ENCODE peak calls at places on chromosomes 1 and 21, in eight cellular contexts. One of them, this sample, is unnamed.

GRCh38 chr1:9929431-9930385 is 13.5 kb downstream of the LZIC start:
- DNase-seq in GM10248: no peak
- DNase-seq in astrocyte of the cerebellum: no peak
- DNase-seq in cardiac fibroblast: no peak
- DNase-seq in psoas muscle: no peak
- DNase-seq in omental fat pad: no peak
- DNase-seq in fibroblast of lung: no peak
- DNase-seq in keratinocyte: no peak
- DNase-seq in this sample: no peak

GRCh38 chr1:45172015-45172414 is 34.4 kb downstream of the ZSWIM5 start:
- DNase-seq in GM10248: no peak
- DNase-seq in astrocyte of the cerebellum: no peak
- DNase-seq in cardiac fibroblast: peak
- DNase-seq in psoas muscle: no peak
- DNase-seq in omental fat pad: no peak
- DNase-seq in fibroblast of lung: no peak
- DNase-seq in keratinocyte: no peak
- DNase-seq in this sample: no peak

GRCh38 chr1:17198476-17199258 is 6.3 kb upstream of the PADI1 start:
- DNase-seq in GM10248: no peak
- DNase-seq in astrocyte of the cerebellum: no peak
- DNase-seq in cardiac fibroblast: peak
- DNase-seq in psoas muscle: peak
- DNase-seq in omental fat pad: no peak
- DNase-seq in fibroblast of lung: peak
- DNase-seq in keratinocyte: no peak
- DNase-seq in this sample: no peak

GRCh38 chr21:26686278-26686677 is 113.2 kb upstream of the CYYR1 start:
- DNase-seq in GM10248: no peak
- DNase-seq in astrocyte of the cerebellum: peak
- DNase-seq in cardiac fibroblast: peak
- DNase-seq in psoas muscle: no peak
- DNase-seq in omental fat pad: no peak
- DNase-seq in fibroblast of lung: no peak
- DNase-seq in keratinocyte: no peak
- DNase-seq in this sample: peak

GRCh38 chr1:91900538-91900937 is 14.6 kb upstream of the TGFBR3 start:
- DNase-seq in GM10248: no peak
- DNase-seq in astrocyte of the cerebellum: peak
- DNase-seq in cardiac fibroblast: peak
- DNase-seq in psoas muscle: no peak
- DNase-seq in omental fat pad: no peak
- DNase-seq in fibroblast of lung: peak
- DNase-seq in keratinocyte: no peak
- DNase-seq in this sample: no peak

GRCh38 chr1:55481634-55482033 is 266.5 kb upstream of the USP24 start:
- DNase-seq in GM10248: no peak
- DNase-seq in astrocyte of the cerebellum: no peak
- DNase-seq in cardiac fibroblast: no peak
- DNase-seq in psoas muscle: no peak
- DNase-seq in omental fat pad: no peak
- DNase-seq in fibroblast of lung: peak
- DNase-seq in keratinocyte: no peak
- DNase-seq in this sample: no peak

GRCh38 chr1:73783367-73783766 is 414.6 kb downstream of the LRRIQ3 start:
- DNase-seq in GM10248: no peak
- DNase-seq in astrocyte of the cerebellum: no peak
- DNase-seq in cardiac fibroblast: no peak
- DNase-seq in psoas muscle: no peak
- DNase-seq in omental fat pad: no peak
- DNase-seq in fibroblast of lung: no peak
- DNase-seq in keratinocyte: no peak
- DNase-seq in this sample: no peak

GRCh38 chr1:217096200-217096599 is 373.0 kb upstream of the ESRRG start:
- DNase-seq in GM10248: no peak
- DNase-seq in astrocyte of the cerebellum: no peak
- DNase-seq in cardiac fibroblast: no peak
- DNase-seq in psoas muscle: no peak
- DNase-seq in omental fat pad: no peak
- DNase-seq in fibroblast of lung: no peak
- DNase-seq in keratinocyte: no peak
- DNase-seq in this sample: no peak

GRCh38 chr21:42655797-42656770 is 2.7 kb downstream of the PDE9A start:
- DNase-seq in GM10248: no peak
- DNase-seq in astrocyte of the cerebellum: no peak
- DNase-seq in cardiac fibroblast: no peak
- DNase-seq in psoas muscle: no peak
- DNase-seq in omental fat pad: no peak
- DNase-seq in fibroblast of lung: no peak
- DNase-seq in keratinocyte: no peak
- DNase-seq in this sample: no peak

GRCh38 chr1:3146458-3146857 is 77.5 kb downstream of the PRDM16 start:
- DNase-seq in GM10248: no peak
- DNase-seq in astrocyte of the cerebellum: no peak
- DNase-seq in cardiac fibroblast: no peak
- DNase-seq in psoas muscle: no peak
- DNase-seq in omental fat pad: no peak
- DNase-seq in fibroblast of lung: no peak
- DNase-seq in keratinocyte: no peak
- DNase-seq in this sample: no peak

GRCh38 chr1:112911506-112911905 is 44.5 kb downstream of the SLC16A1 start:
- DNase-seq in GM10248: no peak
- DNase-seq in astrocyte of the cerebellum: no peak
- DNase-seq in cardiac fibroblast: no peak
- DNase-seq in psoas muscle: no peak
- DNase-seq in omental fat pad: no peak
- DNase-seq in fibroblast of lung: no peak
- DNase-seq in keratinocyte: no peak
- DNase-seq in this sample: no peak

GRCh38 chr1:225998560-225999226 is 450 bp downstream of the SDE2 start:
- DNase-seq in GM10248: no peak
- DNase-seq in astrocyte of the cerebellum: no peak
- DNase-seq in cardiac fibroblast: peak
- DNase-seq in psoas muscle: no peak
- DNase-seq in omental fat pad: no peak
- DNase-seq in fibroblast of lung: peak
- DNase-seq in keratinocyte: no peak
- DNase-seq in this sample: no peak

GRCh38 chr1:86750530-86750929 is 46.2 kb downstream of the SH3GLB1 start:
- DNase-seq in GM10248: no peak
- DNase-seq in astrocyte of the cerebellum: no peak
- DNase-seq in cardiac fibroblast: no peak
- DNase-seq in psoas muscle: no peak
- DNase-seq in omental fat pad: no peak
- DNase-seq in fibroblast of lung: no peak
- DNase-seq in keratinocyte: no peak
- DNase-seq in this sample: no peak

GRCh38 chr1:228098323-228098931 is 4.7 kb downstream of the C1orf35 start:
- DNase-seq in GM10248: peak
- DNase-seq in astrocyte of the cerebellum: no peak
- DNase-seq in cardiac fibroblast: no peak
- DNase-seq in psoas muscle: peak
- DNase-seq in omental fat pad: no peak
- DNase-seq in fibroblast of lung: no peak
- DNase-seq in keratinocyte: no peak
- DNase-seq in this sample: peak

GRCh38 chr1:184755226-184756065 is 788 bp upstream of the EDEM3 start:
- DNase-seq in GM10248: peak
- DNase-seq in astrocyte of the cerebellum: peak
- DNase-seq in cardiac fibroblast: peak
- DNase-seq in psoas muscle: no peak
- DNase-seq in omental fat pad: no peak
- DNase-seq in fibroblast of lung: peak
- DNase-seq in keratinocyte: no peak
- DNase-seq in this sample: peak

GRCh38 chr1:14366361-14367018 is 232.0 kb upstream of the KAZN start:
- DNase-seq in GM10248: no peak
- DNase-seq in astrocyte of the cerebellum: peak
- DNase-seq in cardiac fibroblast: no peak
- DNase-seq in psoas muscle: peak
- DNase-seq in omental fat pad: no peak
- DNase-seq in fibroblast of lung: peak
- DNase-seq in keratinocyte: no peak
- DNase-seq in this sample: no peak

GRCh38 chr1:72280714-72281113 is 1.6 kb downstream of the NEGR1 start:
- DNase-seq in GM10248: no peak
- DNase-seq in astrocyte of the cerebellum: no peak
- DNase-seq in cardiac fibroblast: peak
- DNase-seq in psoas muscle: no peak
- DNase-seq in omental fat pad: no peak
- DNase-seq in fibroblast of lung: no peak
- DNase-seq in keratinocyte: no peak
- DNase-seq in this sample: no peak
- TF ChIP-seq CTCF in GM10248: no peak
- TF ChIP-seq CTCF in astrocyte of the cerebellum: peak
- TF ChIP-seq CTCF in cardiac fibroblast: no peak
- TF ChIP-seq CTCF in psoas muscle: no peak
- TF ChIP-seq CTCF in omental fat pad: no peak
- TF ChIP-seq CTCF in fibroblast of lung: no peak
- TF ChIP-seq CTCF in keratinocyte: no peak
- TF ChIP-seq CTCF in this sample: no peak

DNA sequence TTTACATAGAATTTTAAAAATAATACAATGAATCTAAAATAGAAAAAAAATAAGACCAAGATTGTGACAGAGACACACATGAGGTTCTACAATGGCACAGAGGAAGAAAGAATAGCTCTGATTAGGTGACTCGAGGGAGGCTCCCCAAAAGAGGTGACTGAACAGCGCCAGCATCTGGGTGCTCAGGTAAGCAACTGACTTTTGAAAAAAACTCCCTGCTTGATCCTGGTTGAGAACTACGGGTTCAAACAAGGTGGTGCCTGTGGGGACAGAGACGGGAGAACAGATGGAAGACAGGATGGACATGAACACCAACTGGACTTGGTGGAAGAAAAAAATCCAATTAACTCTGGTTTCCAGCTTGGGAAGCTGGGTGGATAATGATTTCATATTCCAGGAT is 22.5 kb downstream of the BATF3 start:
- DNase-seq in GM10248: no peak
- DNase-seq in astrocyte of the cerebellum: no peak
- DNase-seq in cardiac fibroblast: no peak
- DNase-seq in psoas muscle: no peak
- DNase-seq in omental fat pad: no peak
- DNase-seq in fibroblast of lung: no peak
- DNase-seq in keratinocyte: no peak
- DNase-seq in this sample: no peak
- TF ChIP-seq CTCF in GM10248: no peak
- TF ChIP-seq CTCF in astrocyte of the cerebellum: no peak
- TF ChIP-seq CTCF in cardiac fibroblast: no peak
- TF ChIP-seq CTCF in psoas muscle: no peak
- TF ChIP-seq CTCF in omental fat pad: no peak
- TF ChIP-seq CTCF in fibroblast of lung: no peak
- TF ChIP-seq CTCF in keratinocyte: no peak
- TF ChIP-seq CTCF in this sample: no peak

GRCh38 chr21:38805282-38806152 is at the start of gene ETS2:
- DNase-seq in GM10248: peak
- DNase-seq in astrocyte of the cerebellum: peak
- DNase-seq in cardiac fibroblast: peak
- DNase-seq in psoas muscle: peak
- DNase-seq in omental fat pad: peak
- DNase-seq in fibroblast of lung: peak
- DNase-seq in keratinocyte: no peak
- DNase-seq in this sample: peak

GRCh38 chr21:38806942-38807284 is 1.2 kb downstream of the ETS2 start:
- DNase-seq in GM10248: no peak
- DNase-seq in astrocyte of the cerebellum: no peak
- DNase-seq in cardiac fibroblast: peak
- DNase-seq in psoas muscle: no peak
- DNase-seq in omental fat pad: no peak
- DNase-seq in fibroblast of lung: peak
- DNase-seq in keratinocyte: no peak
- DNase-seq in this sample: peak

GRCh38 chr21:38807481-38807880 is 1.8 kb downstream of the ETS2 start:
- DNase-seq in GM10248: no peak
- DNase-seq in astrocyte of the cerebellum: no peak
- DNase-seq in cardiac fibroblast: no peak
- DNase-seq in psoas muscle: no peak
- DNase-seq in omental fat pad: no peak
- DNase-seq in fibroblast of lung: no peak
- DNase-seq in keratinocyte: no peak
- DNase-seq in this sample: no peak

GRCh38 chr21:38804617-38805281 is 980 bp upstream of the ETS2 start:
- DNase-seq in GM10248: peak
- DNase-seq in astrocyte of the cerebellum: no peak
- DNase-seq in cardiac fibroblast: no peak
- DNase-seq in psoas muscle: peak
- DNase-seq in omental fat pad: no peak
- DNase-seq in fibroblast of lung: peak
- DNase-seq in keratinocyte: no peak
- DNase-seq in this sample: peak

DNA sequence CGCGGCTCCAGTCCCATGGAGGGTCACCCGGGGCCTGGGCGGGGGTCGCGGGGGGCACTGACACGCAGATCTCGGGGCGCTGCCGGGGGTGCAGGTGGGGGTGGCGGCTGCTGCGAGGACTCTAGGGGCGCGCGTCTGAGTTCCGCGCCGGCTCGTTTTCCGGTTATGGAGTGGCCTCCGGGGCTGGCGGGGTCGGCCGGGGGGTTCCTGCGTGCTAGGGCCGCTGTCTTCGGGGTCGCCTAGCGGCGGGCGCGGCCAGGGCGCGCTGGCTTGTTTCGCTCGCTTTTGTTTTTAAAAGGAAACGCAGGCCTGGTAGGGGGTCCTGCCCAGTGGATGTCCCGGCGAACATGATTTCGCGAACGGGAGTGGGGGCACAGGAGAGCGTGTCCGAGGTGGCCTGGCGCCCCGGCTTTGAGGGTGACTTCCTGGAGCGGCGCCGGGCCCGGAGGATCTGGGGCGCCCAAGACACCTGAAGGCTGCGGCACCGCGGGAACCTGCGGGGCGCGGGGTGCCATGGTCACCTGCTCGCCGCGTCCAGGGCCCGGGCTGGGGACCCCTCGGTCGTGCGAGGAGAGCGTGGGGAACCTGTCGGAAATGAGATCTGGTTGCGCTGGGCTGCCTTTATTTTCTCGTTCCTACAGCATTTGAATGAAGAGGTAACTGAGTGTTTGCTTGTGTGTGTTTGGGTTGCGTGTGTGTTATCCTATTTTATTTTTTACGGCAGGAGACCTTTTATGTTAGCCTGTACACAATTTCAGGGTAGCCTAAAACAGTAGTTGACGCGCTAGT is 618 bp downstream of the ETS2 start:
- DNase-seq in GM10248: peak
- DNase-seq in astrocyte of the cerebellum: no peak
- DNase-seq in cardiac fibroblast: no peak
- DNase-seq in psoas muscle: peak
- DNase-seq in omental fat pad: no peak
- DNase-seq in fibroblast of lung: peak
- DNase-seq in keratinocyte: no peak
- DNase-seq in this sample: peak
- TF ChIP-seq CTCF in GM10248: no peak
- TF ChIP-seq CTCF in astrocyte of the cerebellum: peak
- TF ChIP-seq CTCF in cardiac fibroblast: no peak
- TF ChIP-seq CTCF in psoas muscle: peak
- TF ChIP-seq CTCF in omental fat pad: no peak
- TF ChIP-seq CTCF in fibroblast of lung: no peak
- TF ChIP-seq CTCF in keratinocyte: no peak
- TF ChIP-seq CTCF in this sample: peak

DNA sequence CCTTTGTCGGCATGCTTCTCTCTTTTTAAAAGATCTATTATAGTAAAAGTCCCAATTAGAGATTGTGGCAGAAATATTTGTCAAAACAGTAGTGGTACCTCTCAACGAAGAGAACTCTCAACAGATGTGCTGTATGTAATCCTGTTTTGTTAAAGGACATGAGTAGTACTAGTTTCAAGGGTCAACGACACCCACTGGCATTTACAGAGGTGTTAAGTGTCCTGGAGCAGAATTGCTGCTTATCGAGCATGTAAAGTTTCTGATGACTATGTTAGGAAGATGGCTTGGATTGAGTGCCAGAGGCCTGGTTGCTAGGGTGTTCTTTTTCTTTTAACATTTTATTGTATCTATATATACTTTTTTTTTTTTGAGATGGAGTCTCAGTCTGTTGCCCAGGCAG is 27.1 kb downstream of the CELF3 start:
- DNase-seq in GM10248: no peak
- DNase-seq in astrocyte of the cerebellum: no peak
- DNase-seq in cardiac fibroblast: no peak
- DNase-seq in psoas muscle: no peak
- DNase-seq in omental fat pad: no peak
- DNase-seq in fibroblast of lung: no peak
- DNase-seq in keratinocyte: no peak
- DNase-seq in this sample: no peak
- TF ChIP-seq CTCF in GM10248: no peak
- TF ChIP-seq CTCF in astrocyte of the cerebellum: no peak
- TF ChIP-seq CTCF in cardiac fibroblast: no peak
- TF ChIP-seq CTCF in psoas muscle: no peak
- TF ChIP-seq CTCF in omental fat pad: no peak
- TF ChIP-seq CTCF in fibroblast of lung: no peak
- TF ChIP-seq CTCF in keratinocyte: no peak
- TF ChIP-seq CTCF in this sample: no peak